ENCODE peak calls at places on chromosomes 3 and 15, in seven cellular contexts. One of them, this sample, is unnamed.

GRCh38 chr3:55721716-55722484 is 234.8 kb upstream of the WNT5A start:
- DNase-seq in spleen: no peak
- DNase-seq in dorsolateral prefrontal cortex: no peak
- DNase-seq in lower leg skin: peak
- DNase-seq in cardiac fibroblast: peak
- DNase-seq in HCT116: no peak
- DNase-seq in OCI-LY7: peak
- DNase-seq in this sample: peak

GRCh38 chr3:188204516-188204915 is 50.6 kb downstream of the LPP start:
- DNase-seq in spleen: no peak
- DNase-seq in dorsolateral prefrontal cortex: no peak
- DNase-seq in OCI-LY7: no peak
- DNase-seq in HCT116: no peak
- DNase-seq in lower leg skin: no peak
- DNase-seq in cardiac fibroblast: peak
- DNase-seq in this sample: no peak

GRCh38 chr15:88042047-88042446 is 214.5 kb downstream of the NTRK3 start:
- DNase-seq in cardiac fibroblast: no peak
- DNase-seq in lower leg skin: no peak
- DNase-seq in spleen: no peak
- DNase-seq in dorsolateral prefrontal cortex: no peak
- DNase-seq in HCT116: no peak
- DNase-seq in OCI-LY7: no peak
- DNase-seq in this sample: no peak

GRCh38 chr15:90902996-90903732 is at the start of gene MAN2A2:
- DNase-seq in HCT116: peak
- DNase-seq in cardiac fibroblast: peak
- DNase-seq in OCI-LY7: peak
- DNase-seq in spleen: peak
- DNase-seq in dorsolateral prefrontal cortex: peak
- DNase-seq in lower leg skin: no peak
- DNase-seq in this sample: peak

GRCh38 chr3:27147215-27147614 is 222.0 kb downstream of the NEK10 start:
- DNase-seq in HCT116: no peak
- DNase-seq in spleen: no peak
- DNase-seq in lower leg skin: no peak
- DNase-seq in dorsolateral prefrontal cortex: no peak
- DNase-seq in OCI-LY7: no peak
- DNase-seq in cardiac fibroblast: peak
- DNase-seq in this sample: no peak

GRCh38 chr3:15155840-15156360 is 50.1 kb upstream of the CAPN7 start:
- DNase-seq in dorsolateral prefrontal cortex: no peak
- DNase-seq in spleen: no peak
- DNase-seq in OCI-LY7: no peak
- DNase-seq in HCT116: no peak
- DNase-seq in lower leg skin: no peak
- DNase-seq in cardiac fibroblast: no peak
- DNase-seq in this sample: no peak

GRCh38 chr3:131047582-131047981 is 20.9 kb downstream of the NEK11 start:
- DNase-seq in dorsolateral prefrontal cortex: no peak
- DNase-seq in HCT116: no peak
- DNase-seq in cardiac fibroblast: no peak
- DNase-seq in OCI-LY7: peak
- DNase-seq in spleen: no peak
- DNase-seq in lower leg skin: no peak
- DNase-seq in this sample: no peak

GRCh38 chr3:51622868-51623267 is 48.2 kb upstream of the TEX264 start:
- DNase-seq in cardiac fibroblast: peak
- DNase-seq in OCI-LY7: no peak
- DNase-seq in HCT116: no peak
- DNase-seq in spleen: no peak
- DNase-seq in lower leg skin: no peak
- DNase-seq in dorsolateral prefrontal cortex: peak
- DNase-seq in this sample: no peak

GRCh38 chr3:40924559-40925058 is 274.7 kb upstream of the CTNNB1 start:
- DNase-seq in OCI-LY7: no peak
- DNase-seq in lower leg skin: no peak
- DNase-seq in cardiac fibroblast: no peak
- DNase-seq in HCT116: no peak
- DNase-seq in spleen: no peak
- DNase-seq in dorsolateral prefrontal cortex: peak
- DNase-seq in this sample: no peak

GRCh38 chr3:13200465-13200864 is 127.2 kb upstream of the IQSEC1 start:
- DNase-seq in HCT116: no peak
- DNase-seq in spleen: no peak
- DNase-seq in cardiac fibroblast: no peak
- DNase-seq in OCI-LY7: no peak
- DNase-seq in dorsolateral prefrontal cortex: no peak
- DNase-seq in lower leg skin: no peak
- DNase-seq in this sample: no peak

GRCh38 chr3:190941694-190942280 is 79.3 kb upstream of the GMNC start:
- DNase-seq in OCI-LY7: no peak
- DNase-seq in lower leg skin: no peak
- DNase-seq in spleen: no peak
- DNase-seq in cardiac fibroblast: no peak
- DNase-seq in dorsolateral prefrontal cortex: peak
- DNase-seq in HCT116: no peak
- DNase-seq in this sample: no peak

GRCh38 chr3:160924776-160925175 is 168.7 kb downstream of the PPM1L start:
- DNase-seq in dorsolateral prefrontal cortex: no peak
- DNase-seq in spleen: no peak
- DNase-seq in OCI-LY7: no peak
- DNase-seq in HCT116: no peak
- DNase-seq in cardiac fibroblast: no peak
- DNase-seq in lower leg skin: no peak
- DNase-seq in this sample: no peak

GRCh38 chr3:160931474-160931873 is 173.7 kb downstream of the B3GALNT1 start:
- DNase-seq in OCI-LY7: no peak
- DNase-seq in lower leg skin: no peak
- DNase-seq in cardiac fibroblast: peak
- DNase-seq in HCT116: no peak
- DNase-seq in spleen: no peak
- DNase-seq in dorsolateral prefrontal cortex: no peak
- DNase-seq in this sample: no peak

GRCh38 chr3:160929595-160929994 is 173.6 kb downstream of the PPM1L start:
- DNase-seq in spleen: no peak
- DNase-seq in dorsolateral prefrontal cortex: no peak
- DNase-seq in OCI-LY7: no peak
- DNase-seq in lower leg skin: no peak
- DNase-seq in cardiac fibroblast: peak
- DNase-seq in HCT116: no peak
- DNase-seq in this sample: no peak

GRCh38 chr3:160927620-160928019 is 171.6 kb downstream of the PPM1L start:
- DNase-seq in HCT116: no peak
- DNase-seq in OCI-LY7: no peak
- DNase-seq in lower leg skin: no peak
- DNase-seq in dorsolateral prefrontal cortex: no peak
- DNase-seq in cardiac fibroblast: no peak
- DNase-seq in spleen: no peak
- DNase-seq in this sample: no peak

DNA sequence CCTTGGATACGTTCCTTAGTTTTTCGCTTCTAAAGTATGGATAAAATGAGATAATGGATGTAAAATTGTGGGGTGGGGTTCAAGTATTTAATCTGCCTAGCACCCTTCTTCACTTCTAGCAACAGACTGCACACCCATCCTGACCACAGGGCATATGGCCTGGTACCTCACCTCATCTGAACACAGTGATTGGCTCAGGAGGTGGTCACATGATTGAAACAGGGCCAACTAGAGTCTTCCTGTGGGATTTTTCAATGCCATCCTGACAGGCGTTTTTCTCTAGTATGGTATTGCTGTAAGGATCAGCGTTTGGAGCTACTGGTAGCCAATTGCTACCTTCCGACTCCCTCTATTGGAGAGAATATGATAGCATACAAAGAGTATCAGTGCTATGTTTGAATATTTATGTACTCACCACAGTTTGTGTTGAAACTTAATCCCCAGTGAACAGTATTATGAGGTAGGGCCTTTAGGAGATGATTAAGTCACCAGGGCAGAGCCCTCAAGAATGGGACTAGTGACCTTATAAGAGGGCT is 172.2 kb downstream of the PPM1L start:
- DNase-seq in spleen: no peak
- DNase-seq in dorsolateral prefrontal cortex: no peak
- DNase-seq in HCT116: no peak
- DNase-seq in OCI-LY7: peak
- DNase-seq in cardiac fibroblast: no peak
- DNase-seq in lower leg skin: no peak
- DNase-seq in this sample: no peak
- TF ChIP-seq CTCF in spleen: no peak
- TF ChIP-seq CTCF in dorsolateral prefrontal cortex: peak
- TF ChIP-seq CTCF in HCT116: peak
- TF ChIP-seq CTCF in OCI-LY7: peak
- TF ChIP-seq CTCF in cardiac fibroblast: peak
- TF ChIP-seq CTCF in lower leg skin: no peak
- TF ChIP-seq CTCF in this sample: peak

GRCh38 chr3:81198766-81199165 is 562.7 kb downstream of the GBE1 start:
- DNase-seq in dorsolateral prefrontal cortex: no peak
- DNase-seq in lower leg skin: no peak
- DNase-seq in cardiac fibroblast: peak
- DNase-seq in spleen: no peak
- DNase-seq in HCT116: no peak
- DNase-seq in OCI-LY7: no peak
- DNase-seq in this sample: no peak
- TF ChIP-seq CTCF in dorsolateral prefrontal cortex: peak
- TF ChIP-seq CTCF in lower leg skin: no peak
- TF ChIP-seq CTCF in cardiac fibroblast: no peak
- TF ChIP-seq CTCF in spleen: no peak
- TF ChIP-seq CTCF in HCT116: no peak
- TF ChIP-seq CTCF in OCI-LY7: no peak
- TF ChIP-seq CTCF in this sample: no peak

DNA sequence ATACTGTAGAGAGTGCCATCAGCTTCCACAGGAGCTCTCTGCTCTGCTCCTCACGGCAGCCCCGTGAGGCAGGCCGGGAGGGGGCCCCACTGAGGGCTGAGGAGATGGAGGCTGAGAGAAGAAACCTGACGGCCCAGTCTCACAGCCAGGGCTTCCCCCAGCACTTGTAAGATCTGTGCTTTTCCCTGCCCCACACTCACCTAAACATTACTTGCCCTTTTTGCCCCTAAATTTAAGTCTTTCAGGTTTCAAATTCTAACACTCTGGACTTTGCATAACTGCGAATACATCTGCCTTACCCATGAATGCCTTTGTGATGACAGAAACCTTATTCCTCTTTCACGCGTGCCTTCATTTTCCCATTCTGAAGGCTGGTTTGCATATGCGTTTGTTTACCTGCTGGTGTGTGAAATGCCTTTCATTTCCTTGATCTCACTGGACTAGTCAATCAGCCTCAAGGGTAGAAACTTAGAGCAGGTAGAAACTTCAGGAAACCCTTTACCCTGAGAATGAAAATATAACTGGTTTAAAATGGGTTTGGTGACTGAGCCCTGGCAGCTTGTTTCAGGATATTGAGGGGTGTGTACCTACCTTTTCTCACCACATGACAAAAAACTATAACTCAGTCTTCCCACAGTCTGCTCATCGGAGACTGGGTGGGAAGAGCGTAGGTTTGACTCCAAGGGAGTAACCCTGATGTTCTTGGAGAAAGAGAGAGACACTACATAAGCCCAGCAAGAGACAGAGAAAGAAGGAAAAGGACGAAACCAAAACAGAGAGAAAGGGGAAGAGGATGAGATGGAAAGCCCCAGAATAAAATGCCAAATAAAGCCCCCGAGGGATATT is 20.1 kb downstream of the SLC12A8 start:
- DNase-seq in HCT116: no peak
- DNase-seq in spleen: no peak
- DNase-seq in OCI-LY7: peak
- DNase-seq in dorsolateral prefrontal cortex: no peak
- DNase-seq in cardiac fibroblast: no peak
- DNase-seq in lower leg skin: no peak
- DNase-seq in this sample: peak
- TF ChIP-seq CTCF in HCT116: no peak
- TF ChIP-seq CTCF in spleen: no peak
- TF ChIP-seq CTCF in OCI-LY7: peak
- TF ChIP-seq CTCF in dorsolateral prefrontal cortex: no peak
- TF ChIP-seq CTCF in cardiac fibroblast: no peak
- TF ChIP-seq CTCF in lower leg skin: no peak
- TF ChIP-seq CTCF in this sample: peak

GRCh38 chr15:80693682-80694623 is 1.2 kb upstream of the ABHD17C start:
- DNase-seq in lower leg skin: no peak
- DNase-seq in OCI-LY7: peak
- DNase-seq in HCT116: no peak
- DNase-seq in spleen: no peak
- DNase-seq in cardiac fibroblast: no peak
- DNase-seq in dorsolateral prefrontal cortex: peak
- DNase-seq in this sample: peak
- TF ChIP-seq CTCF in lower leg skin: no peak
- TF ChIP-seq CTCF in OCI-LY7: no peak
- TF ChIP-seq CTCF in HCT116: no peak
- TF ChIP-seq CTCF in spleen: no peak
- TF ChIP-seq CTCF in cardiac fibroblast: no peak
- TF ChIP-seq CTCF in dorsolateral prefrontal cortex: no peak
- TF ChIP-seq CTCF in this sample: no peak

GRCh38 chr3:192930585-192930984 is 12.9 kb upstream of the MB21D2 start:
- DNase-seq in cardiac fibroblast: no peak
- DNase-seq in HCT116: no peak
- DNase-seq in spleen: no peak
- DNase-seq in lower leg skin: no peak
- DNase-seq in OCI-LY7: no peak
- DNase-seq in dorsolateral prefrontal cortex: no peak
- DNase-seq in this sample: no peak

GRCh38 chr3:192929755-192930491 is 12.3 kb upstream of the MB21D2 start:
- DNase-seq in spleen: no peak
- DNase-seq in dorsolateral prefrontal cortex: no peak
- DNase-seq in cardiac fibroblast: peak
- DNase-seq in OCI-LY7: no peak
- DNase-seq in lower leg skin: no peak
- DNase-seq in HCT116: no peak
- DNase-seq in this sample: no peak

GRCh38 chr3:192929146-192929545 is 11.5 kb upstream of the MB21D2 start:
- DNase-seq in spleen: no peak
- DNase-seq in cardiac fibroblast: no peak
- DNase-seq in dorsolateral prefrontal cortex: no peak
- DNase-seq in OCI-LY7: no peak
- DNase-seq in HCT116: no peak
- DNase-seq in lower leg skin: no peak
- DNase-seq in this sample: no peak

GRCh38 chr3:192928720-192929119 is 11.1 kb upstream of the MB21D2 start:
- DNase-seq in lower leg skin: no peak
- DNase-seq in OCI-LY7: no peak
- DNase-seq in spleen: no peak
- DNase-seq in dorsolateral prefrontal cortex: no peak
- DNase-seq in cardiac fibroblast: no peak
- DNase-seq in HCT116: no peak
- DNase-seq in this sample: no peak

GRCh38 chr3:192928016-192928415 is 10.4 kb upstream of the MB21D2 start:
- DNase-seq in HCT116: no peak
- DNase-seq in dorsolateral prefrontal cortex: no peak
- DNase-seq in OCI-LY7: no peak
- DNase-seq in lower leg skin: no peak
- DNase-seq in spleen: no peak
- DNase-seq in cardiac fibroblast: no peak
- DNase-seq in this sample: no peak
- TF ChIP-seq CTCF in HCT116: no peak
- TF ChIP-seq CTCF in dorsolateral prefrontal cortex: no peak
- TF ChIP-seq CTCF in OCI-LY7: no peak
- TF ChIP-seq CTCF in lower leg skin: no peak
- TF ChIP-seq CTCF in spleen: no peak
- TF ChIP-seq CTCF in cardiac fibroblast: no peak
- TF ChIP-seq CTCF in this sample: no peak

This sample was measured in GM13977.